ENCODE peak calls at places on chromosomes 12 and 14, in five cellular contexts. One of them, this sample, is unnamed.

GRCh38 chr12:100229876-100230275 is 29.3 kb downstream of the ACTR6 start:
- DNase-seq in IMR-90: no peak
- DNase-seq in H1: no peak
- DNase-seq in mesenchymal stem cell: peak; percentile 14
- DNase-seq in neuronal stem cell: no peak
- DNase-seq in this sample: no peak

GRCh38 chr12:27971606-27972005 is 927 bp downstream of the PTHLH start:
- DNase-seq in mesenchymal stem cell: peak; percentile 66
- DNase-seq in H1: no peak
- DNase-seq in IMR-90: peak; percentile 30
- DNase-seq in neuronal stem cell: no peak
- DNase-seq in this sample: no peak

GRCh38 chr14:36935976-36936678 is 236.3 kb downstream of the SLC25A21 start:
- DNase-seq in mesenchymal stem cell: no peak
- DNase-seq in H1: no peak
- DNase-seq in IMR-90: peak; percentile 4
- DNase-seq in neuronal stem cell: no peak
- DNase-seq in this sample: no peak

GRCh38 chr12:109016016-109016415 is 4.9 kb downstream of the SVOP start:
- DNase-seq in H1: no peak
- DNase-seq in neuronal stem cell: no peak
- DNase-seq in mesenchymal stem cell: no peak
- DNase-seq in IMR-90: no peak
- DNase-seq in this sample: peak; percentile 10

GRCh38 chr12:89160716-89161123 is 191.6 kb downstream of the DUSP6 start:
- DNase-seq in H1: no peak
- DNase-seq in neuronal stem cell: no peak
- DNase-seq in IMR-90: peak; percentile 88
- DNase-seq in mesenchymal stem cell: peak; percentile 76
- DNase-seq in this sample: no peak

GRCh38 chr12:92537235-92537960 is 165.4 kb upstream of the PLEKHG7 start:
- DNase-seq in mesenchymal stem cell: no peak
- DNase-seq in IMR-90: no peak
- DNase-seq in neuronal stem cell: no peak
- DNase-seq in H1: no peak
- DNase-seq in this sample: no peak

GRCh38 chr14:100134591-100134990 is 24.9 kb downstream of the DEGS2 start:
- DNase-seq in mesenchymal stem cell: no peak
- DNase-seq in neuronal stem cell: no peak
- DNase-seq in IMR-90: no peak
- DNase-seq in H1: no peak
- DNase-seq in this sample: no peak

GRCh38 chr12:25317553-25317952 is 66.8 kb upstream of the KRAS start:
- DNase-seq in H1: no peak
- DNase-seq in mesenchymal stem cell: no peak
- DNase-seq in IMR-90: no peak
- DNase-seq in neuronal stem cell: no peak
- DNase-seq in this sample: no peak

GRCh38 chr14:89575386-89576061 is 158.5 kb upstream of the FOXN3 start:
- DNase-seq in IMR-90: no peak
- DNase-seq in neuronal stem cell: no peak
- DNase-seq in H1: no peak
- DNase-seq in mesenchymal stem cell: no peak
- DNase-seq in this sample: no peak

GRCh38 chr12:88952543-88952942 is 372.3 kb upstream of the KITLG start:
- DNase-seq in H1: no peak
- DNase-seq in mesenchymal stem cell: peak; percentile 30
- DNase-seq in neuronal stem cell: no peak
- DNase-seq in IMR-90: peak; percentile 81
- DNase-seq in this sample: no peak

GRCh38 chr14:69153848-69154208 is 909 bp upstream of the DCAF5 start:
- DNase-seq in mesenchymal stem cell: no peak
- DNase-seq in H1: no peak
- DNase-seq in neuronal stem cell: no peak
- DNase-seq in IMR-90: no peak
- DNase-seq in this sample: no peak

GRCh38 chr14:73258845-73259611 is 21.7 kb downstream of the PAPLN start:
- DNase-seq in mesenchymal stem cell: no peak
- DNase-seq in neuronal stem cell: no peak
- DNase-seq in IMR-90: no peak
- DNase-seq in H1: no peak
- DNase-seq in this sample: no peak

GRCh38 chr12:89350661-89351488 is 1.4 kb downstream of the DUSP6 start:
- DNase-seq in mesenchymal stem cell: peak; percentile 42
- DNase-seq in H1: no peak
- DNase-seq in IMR-90: no peak
- DNase-seq in neuronal stem cell: no peak
- DNase-seq in this sample: no peak

GRCh38 chr12:3885179-3886094 is 12.2 kb upstream of the PARP11 start:
- DNase-seq in neuronal stem cell: peak; percentile 61
- DNase-seq in mesenchymal stem cell: peak; percentile 66
- DNase-seq in IMR-90: peak; percentile 48
- DNase-seq in H1: no peak
- DNase-seq in this sample: no peak

GRCh38 chr14:75715926-75716780 is 55.1 kb downstream of the TTLL5 start:
- DNase-seq in mesenchymal stem cell: peak; percentile 92
- DNase-seq in H1: no peak
- DNase-seq in IMR-90: peak; percentile 98
- DNase-seq in neuronal stem cell: no peak
- DNase-seq in this sample: no peak

GRCh38 chr12:109621271-109621671 is 47.7 kb downstream of the MVK start:
- DNase-seq in H1: no peak
- DNase-seq in neuronal stem cell: no peak
- DNase-seq in mesenchymal stem cell: no peak
- DNase-seq in IMR-90: no peak
- DNase-seq in this sample: no peak

GRCh38 chr12:98574110-98574509 is 19.4 kb upstream of the SLC25A3 start:
- DNase-seq in neuronal stem cell: no peak
- DNase-seq in mesenchymal stem cell: no peak
- DNase-seq in IMR-90: no peak
- DNase-seq in H1: no peak
- DNase-seq in this sample: no peak

GRCh38 chr12:92025462-92026207 is 120.0 kb downstream of the BTG1 start:
- DNase-seq in mesenchymal stem cell: no peak
- DNase-seq in H1: no peak
- DNase-seq in neuronal stem cell: no peak
- DNase-seq in IMR-90: no peak
- DNase-seq in this sample: no peak

GRCh38 chr14:60064491-60065072 is 27.1 kb upstream of the PCNX4 start:
- DNase-seq in IMR-90: peak; percentile 55
- DNase-seq in H1: no peak
- DNase-seq in neuronal stem cell: no peak
- DNase-seq in mesenchymal stem cell: peak; percentile 55
- DNase-seq in this sample: no peak

GRCh38 chr12:44193281-44193680 is 357.4 kb downstream of the TMEM117 start:
- DNase-seq in mesenchymal stem cell: no peak
- DNase-seq in neuronal stem cell: no peak
- DNase-seq in H1: no peak
- DNase-seq in IMR-90: no peak
- DNase-seq in this sample: no peak

GRCh38 chr14:60632777-60633176 is 16.5 kb downstream of the SIX1 start:
- DNase-seq in mesenchymal stem cell: no peak
- DNase-seq in neuronal stem cell: no peak
- DNase-seq in H1: no peak
- DNase-seq in IMR-90: no peak
- DNase-seq in this sample: no peak

GRCh38 chr14:67943947-67944346 is 124.4 kb downstream of the RAD51B start:
- DNase-seq in IMR-90: peak; percentile 87
- DNase-seq in H1: peak; percentile 15
- DNase-seq in neuronal stem cell: peak; percentile 83
- DNase-seq in mesenchymal stem cell: peak; percentile 88
- DNase-seq in this sample: peak; percentile 58

GRCh38 chr14:92108345-92109254 is 2.2 kb upstream of the ATXN3 start:
- DNase-seq in mesenchymal stem cell: no peak
- DNase-seq in neuronal stem cell: no peak
- DNase-seq in IMR-90: no peak
- DNase-seq in H1: no peak
- DNase-seq in this sample: peak; percentile 87

GRCh38 chr12:54270345-54270744 is 9.6 kb downstream of the CBX5 start:
- DNase-seq in neuronal stem cell: no peak
- DNase-seq in mesenchymal stem cell: no peak
- DNase-seq in H1: no peak
- DNase-seq in IMR-90: no peak
- DNase-seq in this sample: no peak

GRCh38 chr12:33427071-33427470 is 12.5 kb downstream of the SYT10 start:
- DNase-seq in mesenchymal stem cell: no peak
- DNase-seq in IMR-90: no peak
- DNase-seq in H1: no peak
- DNase-seq in neuronal stem cell: no peak
- DNase-seq in this sample: peak; percentile 52

GRCh38 chr12:116423053-116423452 is 136.1 kb upstream of the MAP1LC3B2 start:
- DNase-seq in neuronal stem cell: no peak
- DNase-seq in mesenchymal stem cell: peak; percentile 97
- DNase-seq in IMR-90: peak; percentile 82
- DNase-seq in H1: no peak
- DNase-seq in this sample: no peak

GRCh38 chr14:70904376-70904775 is 2.9 kb upstream of the PCNX1 start:
- DNase-seq in mesenchymal stem cell: no peak
- DNase-seq in neuronal stem cell: no peak
- DNase-seq in H1: no peak
- DNase-seq in IMR-90: no peak
- DNase-seq in this sample: no peak
- H2BK120ac ChIP-seq in mesenchymal stem cell: no peak overlapping the region
- H2BK120ac ChIP-seq in neuronal stem cell: no peak overlapping the region
- H2BK120ac ChIP-seq in H1: no peak overlapping the region
- H2BK120ac ChIP-seq in IMR-90: peak overlapping the region; percentile 21
- H2BK120ac ChIP-seq in this sample: no peak overlapping the region

DNA sequence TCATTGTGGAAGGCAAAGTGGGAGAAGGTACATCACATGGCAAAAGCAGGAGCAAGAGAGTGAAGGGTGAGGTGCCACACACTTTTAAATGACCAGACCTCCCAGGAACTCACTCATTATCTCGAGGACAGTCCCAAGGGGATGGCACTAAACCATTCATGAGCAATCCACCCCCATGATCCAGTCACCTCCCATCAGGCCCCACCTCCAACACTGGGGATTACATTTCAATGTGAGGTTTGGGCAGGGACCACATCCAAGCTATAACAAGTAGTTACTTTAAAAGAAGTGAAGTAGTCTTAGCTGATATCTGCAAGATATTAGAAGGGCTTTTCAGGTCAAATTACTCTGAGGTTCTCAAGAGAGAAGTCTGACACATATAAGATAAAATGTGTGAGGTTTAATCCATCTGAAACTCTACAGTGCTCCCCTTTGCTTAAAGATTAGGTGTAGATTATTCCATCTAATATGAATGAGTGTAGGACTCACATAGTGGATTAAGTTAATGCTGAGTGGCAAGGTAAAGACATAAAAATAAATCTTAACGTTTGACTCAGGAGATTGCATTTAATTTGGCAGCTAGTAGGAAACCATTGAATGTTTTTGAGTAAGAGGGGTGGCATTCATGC is 130.8 kb downstream of the TMX1 start:
- DNase-seq in IMR-90: no peak
- DNase-seq in neuronal stem cell: no peak
- DNase-seq in mesenchymal stem cell: no peak
- DNase-seq in H1: no peak
- DNase-seq in this sample: no peak
- H4K91ac ChIP-seq in IMR-90: no peak overlapping the region
- H4K91ac ChIP-seq in neuronal stem cell: no peak overlapping the region
- H4K91ac ChIP-seq in mesenchymal stem cell: no peak overlapping the region
- H4K91ac ChIP-seq in H1: no peak overlapping the region
- H4K91ac ChIP-seq in this sample: no peak overlapping the region

GRCh38 chr12:50573271-50573670 is 68.5 kb downstream of the DIP2B start:
- DNase-seq in H1: no peak
- DNase-seq in mesenchymal stem cell: no peak
- DNase-seq in IMR-90: no peak
- DNase-seq in neuronal stem cell: no peak
- DNase-seq in this sample: no peak
- H2BK120ac ChIP-seq in H1: no peak overlapping the region
- H2BK120ac ChIP-seq in mesenchymal stem cell: no peak overlapping the region
- H2BK120ac ChIP-seq in IMR-90: no peak overlapping the region
- H2BK120ac ChIP-seq in neuronal stem cell: no peak overlapping the region
- H2BK120ac ChIP-seq in this sample: no peak overlapping the region

GRCh38 chr12:55929306-55929791 is 1.6 kb upstream of the DGKA start:
- DNase-seq in IMR-90: no peak
- DNase-seq in neuronal stem cell: no peak
- DNase-seq in H1: no peak
- DNase-seq in mesenchymal stem cell: no peak
- DNase-seq in this sample: no peak

GRCh38 chr12:55927588-55928502 is at the start of gene PYM1:
- DNase-seq in IMR-90: peak; percentile 50
- DNase-seq in H1: peak; percentile 74
- DNase-seq in neuronal stem cell: peak; percentile 76
- DNase-seq in mesenchymal stem cell: peak; percentile 80
- DNase-seq in this sample: peak; percentile 96

GRCh38 chr12:55926738-55927587 is 731 bp downstream of the PYM1 start:
- DNase-seq in neuronal stem cell: peak; percentile 86
- DNase-seq in mesenchymal stem cell: peak; percentile 96
- DNase-seq in H1: peak; percentile 84
- DNase-seq in IMR-90: peak; percentile 91
- DNase-seq in this sample: peak; percentile 96

GRCh38 chr12:55925371-55925770 is 2.3 kb downstream of the PYM1 start:
- DNase-seq in neuronal stem cell: no peak
- DNase-seq in IMR-90: no peak
- DNase-seq in H1: no peak
- DNase-seq in mesenchymal stem cell: no peak
- DNase-seq in this sample: no peak

GRCh38 chr12:55925870-55926737 is 1.6 kb downstream of the PYM1 start:
- DNase-seq in H1: no peak
- DNase-seq in neuronal stem cell: no peak
- DNase-seq in mesenchymal stem cell: no peak
- DNase-seq in IMR-90: no peak
- DNase-seq in this sample: no peak
- H4K91ac ChIP-seq in H1: no peak overlapping the region
- H4K91ac ChIP-seq in neuronal stem cell: no peak overlapping the region
- H4K91ac ChIP-seq in mesenchymal stem cell: no peak overlapping the region
- H4K91ac ChIP-seq in IMR-90: peak overlapping the region; percentile 77
- H4K91ac ChIP-seq in this sample: no peak overlapping the region

GRCh38 chr14:102591944-102592772 is at the start of gene RCOR1:
- DNase-seq in mesenchymal stem cell: peak; percentile 98
- DNase-seq in neuronal stem cell: peak; percentile 97
- DNase-seq in IMR-90: peak; percentile 97
- DNase-seq in H1: peak; percentile 84
- DNase-seq in this sample: peak; percentile 98
- H2BK120ac ChIP-seq in mesenchymal stem cell: peak within 1 kb of the TSS; percentile 99
- H2BK120ac ChIP-seq in neuronal stem cell: no peak within 1 kb of the TSS
- H2BK120ac ChIP-seq in IMR-90: peak within 1 kb of the TSS; percentile 87
- H2BK120ac ChIP-seq in H1: no peak within 1 kb of the TSS
- H2BK120ac ChIP-seq in this sample: no peak within 1 kb of the TSS

This sample was measured in H9.